ENCODE peak calls at places on chromosomes 13 and 19, in six cellular contexts. V is ELR; W is colonic mucosa; H is NCI-H510A treated with DMSO at 0.1 percent for 48 hours; G is nucleus accumbens; E is activated T-helper 2 cell treated with anti-CD3 and anti-CD28 coated beads, Interferon-gamma antibody, Interleukin-2, Interleukin-4, amounts not matched to agents 10 μg/mL and 5 μg/mL and 100 μg/mL, durations not matched to agents 14 hours and 24 hours and 36 hours. K is an unnamed sample.

GRCh38 chr19:48872884-48873475 is 759 bp downstream of the PPP1R15A start:
- DNase-seq in W (peak), E (peak), V (peak), H (peak), G (peak), K (peak)

GRCh38 chr13:50116430-50116973 is 101.3 kb downstream of the KCNRG start:
- DNase-seq in H (no peak), G (no peak), E (no peak), W (no peak), V (peak), K (no peak)

GRCh38 chr19:47024502-47024901 is 4.9 kb downstream of the NPAS1 start:
- DNase-seq in V (no peak), G (no peak), E (no peak), W (no peak), H (no peak), K (no peak)

GRCh38 chr13:40406405-40407138 is 259.9 kb downstream of the FOXO1 start:
- DNase-seq in V (peak), W (no peak), H (no peak), E (no peak), G (no peak), K (no peak)

GRCh38 chr19:802888-803561 is 5.8 kb downstream of the PTBP1 start:
- DNase-seq in E (no peak), H (no peak), W (no peak), G (no peak), V (no peak), K (no peak)

GRCh38 chr19:45154064-45154827 is 6.5 kb downstream of the NKPD1 start:
- DNase-seq in E (no peak), W (no peak), V (peak), G (no peak), H (no peak), K (no peak)

GRCh38 chr19:18589380-18590272 is 1.0 kb downstream of the REX1BD start:
- DNase-seq in V (peak), W (peak), E (peak), H (peak), G (peak), K (peak)

GRCh38 chr19:40412866-40413265 is 312 bp downstream of the PRX start:
- DNase-seq in E (no peak), W (no peak), G (no peak), H (no peak), V (no peak), K (no peak)

GRCh38 chr13:26184791-26185250 is 37.3 kb downstream of the RNF6 start:
- DNase-seq in W (peak), E (peak), V (peak), H (peak), G (peak), K (peak)

GRCh38 chr13:114140909-114141255 is 8.5 kb upstream of the RASA3 start:
- DNase-seq in E (no peak), H (no peak), G (no peak), W (no peak), V (no peak), K (peak)

GRCh38 chr13:23724196-23724970 is 154.2 kb downstream of the TNFRSF19 start:
- DNase-seq in W (no peak), H (peak), E (no peak), G (no peak), V (peak), K (peak)

GRCh38 chr19:24048261-24048660 is 38.7 kb upstream of the ZNF254 start:
- DNase-seq in H (no peak), E (no peak), G (no peak), V (no peak), W (no peak), K (no peak)

GRCh38 chr13:41284512-41285288 is 21.3 kb upstream of the MTRF1 start:
- DNase-seq in V (peak), E (no peak), W (no peak), H (no peak), G (no peak), K (no peak)

GRCh38 chr13:35699181-35699580 is 222.7 kb upstream of the MAB21L1 start:
- DNase-seq in H (no peak), E (no peak), G (no peak), V (peak), W (no peak), K (no peak)

GRCh38 chr13:79481685-79482052 is 714 bp downstream of the NDFIP2 start:
- DNase-seq in V (peak), G (no peak), W (peak), E (peak), H (no peak), K (no peak)

GRCh38 chr13:69704311-69704710 is 403.3 kb upstream of the ATXN8OS start:
- DNase-seq in H (no peak), G (no peak), V (peak), W (no peak), E (no peak), K (no peak)

K was measured in NCI-H69.